ENCODE peak calls at places on chromosomes 12 and 14, in four cellular contexts. Q is IMR-90, T is mesendoderm, L is mesenchymal stem cell. P is an unnamed sample.

GRCh38 chr12:132904718-132905328 is 17.4 kb upstream of the CHFR start:
- DNase-seq in Q (no peak), T (peak; percentile 85), L (peak; percentile 26), P (peak; percentile 94)

GRCh38 chr14:71475916-71476315 is 456.3 kb upstream of the RGS6 start:
- DNase-seq in Q (no peak), T (no peak), L (peak; percentile 13), P (no peak)

GRCh38 chr12:25469861-25470260 is 83.2 kb downstream of the LMNTD1 start:
- DNase-seq in Q (peak; percentile 34), T (no peak), L (peak; percentile 23), P (no peak)

GRCh38 chr12:53867216-53868012 is 71.2 kb upstream of the HOXC13 start:
- DNase-seq in Q (no peak), T (peak; percentile 96), L (peak; percentile 18), P (peak; percentile 79)

GRCh38 chr12:62301799-62302133 is 41.6 kb downstream of the USP15 start:
- DNase-seq in Q (no peak), T (no peak), L (no peak), P (no peak)

GRCh38 chr12:13375583-13376413 is 179.3 kb downstream of the EMP1 start:
- DNase-seq in Q (no peak), T (no peak), L (no peak), P (peak; percentile 15)

GRCh38 chr12:62903151-62903550 is 31.8 kb downstream of the PPM1H start:
- DNase-seq in Q (no peak), T (no peak), L (no peak), P (no peak)

GRCh38 chr12:96902076-96902475 is 5.0 kb upstream of the NEDD1 start:
- DNase-seq in Q (no peak), T (no peak), L (no peak), P (no peak)

GRCh38 chr12:127600211-127600610 is 666.8 kb upstream of the TMEM132C start:
- DNase-seq in Q (no peak), T (peak; percentile 51), L (no peak), P (no peak)

GRCh38 chr12:55830601-55831406 is 1.4 kb upstream of the DNAJC14 start:
- DNase-seq in Q (peak; percentile 56), T (peak; percentile 74), L (peak; percentile 77), P (peak; percentile 81)

GRCh38 chr14:99524804-99525698 is 43.8 kb downstream of the CCNK start:
- DNase-seq in Q (peak; percentile 59), T (peak; percentile 72), L (peak; percentile 42), P (no peak)

GRCh38 chr12:21831671-21832357 is 57.3 kb upstream of the KCNJ8 start:
- DNase-seq in Q (peak; percentile 61), T (no peak), L (no peak), P (no peak)

GRCh38 chr12:118055144-118055557 is 5.8 kb downstream of the WSB2 start:
- DNase-seq in Q (peak; percentile 22), T (peak; percentile 83), L (peak; percentile 51), P (peak; percentile 75)

GRCh38 chr12:1929985-1930815 is 11.7 kb upstream of the CACNA2D4 start:
- DNase-seq in Q (no peak), T (no peak), L (no peak), P (peak; percentile 21)

GRCh38 chr12:11499802-11500201 is 104.4 kb upstream of the PRB2 start:
- DNase-seq in Q (no peak), T (no peak), L (no peak), P (peak; percentile 46)

GRCh38 chr12:108717243-108717642 is 14.1 kb downstream of the CORO1C start:
- DNase-seq in Q (no peak), T (no peak), L (no peak), P (no peak)

GRCh38 chr12:108712925-108713203 is 18.5 kb downstream of the CORO1C start:
- DNase-seq in Q (no peak), T (no peak), L (no peak), P (no peak)

GRCh38 chr12:108712164-108712924 is 19.0 kb downstream of the CORO1C start:
- DNase-seq in Q (no peak), T (no peak), L (no peak), P (peak; percentile 51)

GRCh38 chr12:108713471-108713870 is 17.8 kb downstream of the CORO1C start:
- DNase-seq in Q (no peak), T (no peak), L (no peak), P (no peak)

DNA sequence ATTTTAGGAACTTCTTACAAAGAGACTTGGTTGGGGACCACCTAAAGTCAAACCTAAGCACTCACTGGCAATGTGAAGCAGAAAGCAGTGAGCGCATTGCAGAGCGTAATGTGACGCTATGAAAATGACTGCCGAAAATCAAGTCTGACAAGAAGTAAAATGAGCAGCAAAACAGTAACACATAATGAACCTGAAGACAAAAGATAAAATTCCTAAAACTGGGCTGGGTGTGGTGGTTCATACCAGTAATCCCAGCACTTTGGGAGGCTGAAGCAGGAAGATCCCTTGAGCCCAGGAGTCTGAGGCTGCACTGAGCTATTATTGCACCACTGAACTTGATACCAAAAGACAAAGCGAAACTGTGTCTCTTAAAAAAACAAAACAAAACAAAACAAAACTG is 16.5 kb downstream of the CORO1C start:
- DNase-seq in Q (no peak), T (no peak), L (no peak), P (no peak)
- H3K4me2 ChIP-seq in Q (no peak overlapping the region), T (no peak overlapping the region), L (no peak overlapping the region), P (no peak overlapping the region)

GRCh38 chr14:49633650-49634546 is 1.1 kb downstream of the DNAAF2 start:
- DNase-seq in Q (peak; percentile 95), T (peak; percentile 98), L (peak; percentile 97), P (peak; percentile 97)
- H2AK5ac ChIP-seq in Q (no peak overlapping the region), T (no peak overlapping the region), L (no peak overlapping the region), P (no peak overlapping the region)

GRCh38 chr14:69636718-69637480 is 25.5 kb downstream of the SUSD6 start:
- DNase-seq in Q (no peak), T (no peak), L (no peak), P (no peak)

GRCh38 chr14:69643430-69644200 is 32.2 kb downstream of the SUSD6 start:
- DNase-seq in Q (peak; percentile 84), T (no peak), L (no peak), P (no peak)

GRCh38 chr14:69637503-69638030 is 26.2 kb downstream of the SUSD6 start:
- DNase-seq in Q (no peak), T (no peak), L (peak; percentile 42), P (no peak)

GRCh38 chr14:69644814-69645213 is 33.4 kb downstream of the SUSD6 start:
- DNase-seq in Q (no peak), T (no peak), L (no peak), P (no peak)

DNA sequence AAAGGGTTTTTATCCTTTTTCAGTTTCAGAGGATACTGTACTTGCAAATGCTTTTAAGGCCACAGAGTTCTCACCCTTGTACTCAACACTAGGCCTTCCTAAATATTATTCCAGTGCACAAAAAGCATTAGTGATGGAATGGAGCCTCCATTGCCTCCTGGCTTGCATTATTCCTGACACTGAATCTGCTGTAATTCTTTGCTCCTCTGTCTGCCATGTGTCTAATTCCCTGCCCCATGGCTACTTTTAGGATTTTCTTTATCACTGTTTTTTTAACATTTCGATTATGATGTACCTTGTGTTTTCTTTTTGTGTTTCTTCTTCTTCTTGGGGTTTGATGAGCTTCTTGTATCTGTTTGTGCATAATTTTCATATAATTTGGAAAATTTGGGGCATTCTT is 29.5 kb downstream of the SUSD6 start:
- DNase-seq in Q (no peak), T (no peak), L (no peak), P (no peak)
- H3K4me1 ChIP-seq in Q (peaks cover 28% of the 10 kb centered on the region), T (peaks cover 6% of the 10 kb centered on the region), L (peaks cover 19% of the 10 kb centered on the region), P (peaks cover 10% of the 10 kb centered on the region)

DNA sequence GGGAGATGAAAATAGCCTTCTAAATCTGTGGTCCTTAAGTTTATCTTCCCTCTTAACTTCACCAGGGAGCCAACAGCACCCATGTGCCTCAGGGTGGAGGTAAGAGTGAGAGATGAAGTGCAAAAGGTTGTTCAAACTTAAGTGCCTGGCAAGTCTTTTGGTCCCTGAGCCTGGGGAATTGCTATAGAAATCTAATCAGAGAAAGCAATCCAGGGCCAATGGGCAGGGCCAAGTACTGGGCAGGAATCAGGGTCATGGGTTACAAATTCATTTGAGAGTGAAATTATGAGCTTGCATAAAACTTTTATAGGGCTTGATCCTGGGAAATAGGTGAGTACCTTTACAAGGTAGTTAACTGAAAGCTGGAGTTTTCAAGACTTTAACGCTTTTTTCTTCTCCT is 59.1 kb downstream of the ARF6 start:
- DNase-seq in Q (no peak), T (no peak), L (no peak), P (no peak)
- H3K4me2 ChIP-seq in Q (no peak overlapping the region), T (no peak overlapping the region), L (no peak overlapping the region), P (no peak overlapping the region)

DNA sequence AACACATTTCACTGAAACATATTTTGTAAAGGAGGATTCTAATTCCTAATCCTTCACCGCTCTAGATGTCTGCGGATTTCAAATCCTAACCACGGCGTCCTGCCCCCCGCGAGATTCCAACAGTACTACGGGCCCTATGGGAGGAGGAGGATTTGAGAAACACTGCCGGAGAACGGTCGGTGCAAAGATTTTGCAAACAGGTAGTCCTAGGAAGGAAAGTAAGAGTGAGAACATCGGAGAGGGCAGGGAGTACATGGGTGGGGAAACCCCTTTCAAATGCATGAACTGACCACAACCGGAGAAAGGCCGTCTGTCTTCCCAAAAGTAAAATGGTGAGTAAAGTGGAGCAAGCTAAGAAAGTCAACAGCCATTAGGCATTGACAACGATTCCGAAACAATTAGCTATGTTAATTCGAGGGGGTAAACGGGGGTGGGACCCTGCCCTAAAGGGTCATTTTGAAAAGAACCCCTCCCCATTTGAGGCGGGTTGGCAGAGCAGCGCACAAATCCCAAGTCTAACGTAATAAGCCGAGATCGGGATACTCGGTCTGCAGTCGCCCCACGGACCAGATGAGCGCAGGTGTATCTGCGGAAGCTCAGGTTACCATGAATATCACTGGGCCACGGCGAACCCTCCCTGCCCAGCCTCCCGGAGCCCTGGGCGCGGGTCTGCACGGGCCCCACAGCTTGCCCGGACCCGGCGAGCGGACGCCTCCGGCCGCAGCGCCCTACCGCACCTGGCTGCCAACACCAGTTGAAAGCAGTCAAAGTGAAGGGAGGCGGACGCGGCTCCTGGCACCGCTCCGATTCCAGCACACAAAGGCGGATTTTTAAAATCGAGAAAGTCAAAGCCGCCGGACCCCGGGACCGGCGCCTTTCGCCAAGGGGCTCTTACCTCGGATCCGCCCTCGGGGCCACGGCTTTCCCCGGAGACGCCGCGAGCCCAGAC is 648 bp downstream of the EPS8 start:
- DNase-seq in Q (peak; percentile 45), T (peak; percentile 53), L (peak; percentile 64), P (peak; percentile 69)
- H2AK5ac ChIP-seq in Q (peak overlapping the region; percentile 27), T (no peak overlapping the region), L (no peak overlapping the region), P (no peak overlapping the region)

DNA sequence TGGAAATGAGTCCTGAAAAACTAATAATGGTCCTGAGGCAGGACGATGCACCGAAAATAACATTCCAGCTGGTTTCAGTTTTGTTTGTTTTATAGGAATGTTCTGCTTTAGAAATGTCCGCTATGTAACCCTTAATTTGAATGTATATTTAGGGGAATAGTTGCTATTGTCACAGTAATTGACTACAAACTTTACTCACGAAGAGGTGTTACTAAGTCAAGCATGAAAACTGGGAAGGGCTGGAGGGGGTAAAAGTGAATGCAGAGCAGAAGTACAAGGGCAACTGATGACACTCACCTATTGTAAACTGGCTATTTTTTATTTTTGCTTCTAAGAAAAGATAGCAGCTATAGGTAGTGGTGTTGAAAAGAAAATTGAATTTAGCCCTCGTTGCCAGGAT is 230.7 kb upstream of the SYT10 start:
- DNase-seq in Q (no peak), T (no peak), L (no peak), P (peak; percentile 39)
- H3K4me1 ChIP-seq in Q (no peaks in the 10 kb centered on the region), T (no peaks in the 10 kb centered on the region), L (no peaks in the 10 kb centered on the region), P (peaks cover 5% of the 10 kb centered on the region)

DNA sequence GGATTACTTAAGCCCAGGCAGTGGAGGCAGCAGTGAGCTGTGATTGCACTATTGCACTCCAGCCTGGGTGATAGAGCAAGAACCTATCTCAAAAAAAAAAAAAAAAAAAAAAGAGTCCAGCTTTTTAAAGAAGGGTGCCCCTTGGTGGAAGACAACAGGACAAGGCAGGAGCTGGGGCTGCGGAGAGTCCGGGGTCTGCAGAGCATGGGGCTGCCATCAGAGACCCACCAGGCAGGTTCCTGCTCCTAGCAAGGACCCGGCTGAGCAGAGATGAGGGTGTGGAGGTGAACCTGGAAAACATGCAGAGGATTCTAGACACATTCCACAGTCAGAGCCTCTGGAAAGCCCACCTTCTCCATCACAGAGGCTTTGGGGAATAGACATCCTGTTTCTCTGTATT is 21.0 kb upstream of the CIPC start:
- DNase-seq in Q (no peak), T (no peak), L (no peak), P (no peak)
- H3K4me2 ChIP-seq in Q (no peak overlapping the region), T (no peak overlapping the region), L (no peak overlapping the region), P (no peak overlapping the region)